ENCODE peak calls at places on chromosomes 2 and 18, in four cellular contexts. T is mesenteric fat pad; J is stimulated activated CD8-positive, alpha-beta memory T cell treated with anti-CD3 and anti-CD28 coated beads, Interleukin-7, amount 100 ng/mL, for 1 hour; W is tibial artery. H is an unnamed sample.

GRCh38 chr2:10569460-10569859 is 120.3 kb downstream of the NOL10 start:
- DNase-seq in T (peak), J (no peak), W (no peak), H (no peak)

GRCh38 chr2:229252280-229252679 is 18.8 kb downstream of the PID1 start:
- DNase-seq in T (no peak), J (no peak), W (no peak), H (no peak)

GRCh38 chr2:215698566-215698965 is 262.7 kb upstream of the FN1 start:
- DNase-seq in T (no peak), J (no peak), W (no peak), H (no peak)

GRCh38 chr2:212797484-212798205 is 259.0 kb upstream of the ERBB4 start:
- DNase-seq in T (no peak), J (no peak), W (no peak), H (no peak)

GRCh38 chr18:77223653-77224052 is 26.0 kb upstream of the GALR1 start:
- DNase-seq in T (no peak), J (no peak), W (no peak), H (no peak)

GRCh38 chr2:86239326-86239725 is 40.1 kb downstream of the MRPL35 start:
- DNase-seq in T (peak), J (no peak), W (no peak), H (no peak)

GRCh38 chr2:172293952-172294351 is 133.4 kb upstream of the ITGA6 start:
- DNase-seq in T (no peak), J (no peak), W (no peak), H (no peak)

GRCh38 chr2:43818761-43819160 is 19.9 kb downstream of the ABCG5 start:
- DNase-seq in T (no peak), J (no peak), W (no peak), H (peak)

GRCh38 chr2:70570041-70570661 is 16.5 kb upstream of the TGFA start:
- DNase-seq in T (no peak), J (no peak), W (no peak), H (no peak)

GRCh38 chr2:121576263-121576662 is 45.6 kb downstream of the RNU4ATAC start:
- DNase-seq in T (no peak), J (no peak), W (no peak), H (no peak)

GRCh38 chr2:445896-446295 is 158.0 kb upstream of the ALKAL2 start:
- DNase-seq in T (no peak), J (no peak), W (no peak), H (no peak)

GRCh38 chr2:237297421-237298155 is 116.4 kb downstream of the COL6A3 start:
- DNase-seq in T (no peak), J (no peak), W (no peak), H (no peak)

GRCh38 chr2:100919316-100919715 is 82.8 kb upstream of the RPL31 start:
- DNase-seq in T (no peak), J (no peak), W (no peak), H (no peak)

GRCh38 chr2:152525277-152525838 is 190.4 kb downstream of the FMNL2 start:
- DNase-seq in T (no peak), J (no peak), W (peak), H (no peak)

GRCh38 chr2:147756103-147756502 is 88.7 kb upstream of the ACVR2A start:
- DNase-seq in T (no peak), J (no peak), W (no peak), H (no peak)

GRCh38 chr2:225471492-225471891 is 72.0 kb downstream of the NYAP2 start:
- DNase-seq in T (no peak), J (no peak), W (no peak), H (no peak)

GRCh38 chr2:13522917-13523821 is 806.4 kb downstream of the TRIB2 start:
- DNase-seq in T (no peak), J (no peak), W (no peak), H (no peak)

GRCh38 chr2:235618039-235618438 is 124.2 kb downstream of the AGAP1 start:
- DNase-seq in T (no peak), J (no peak), W (no peak), H (no peak)

GRCh38 chr18:24731158-24731557 is 270.7 kb downstream of the HRH4 start:
- DNase-seq in T (no peak), J (no peak), W (no peak), H (no peak)

GRCh38 chr2:233422050-233422639 is 67.9 kb downstream of the DGKD start:
- DNase-seq in T (peak), J (no peak), W (peak), H (peak)

GRCh38 chr2:197141669-197142068 is 168.9 kb downstream of the ANKRD44 start:
- DNase-seq in T (no peak), J (no peak), W (no peak), H (no peak)

GRCh38 chr2:3238951-3239841 is 138.4 kb downstream of the EIPR1 start:
- DNase-seq in T (no peak), J (no peak), W (no peak), H (no peak)

GRCh38 chr2:233486778-233487552 is 79.6 kb downstream of the USP40 start:
- DNase-seq in T (no peak), J (no peak), W (no peak), H (no peak)

GRCh38 chr2:151946856-151947523 is 118.8 kb upstream of the ARL5A start:
- DNase-seq in T (no peak), J (no peak), W (peak), H (no peak)

GRCh38 chr2:2872309-2872617 is 505.4 kb downstream of the EIPR1 start:
- DNase-seq in T (peak), J (no peak), W (no peak), H (no peak)

GRCh38 chr2:230877737-230878598 is 13.2 kb downstream of the ITM2C start:
- DNase-seq in T (peak), J (peak), W (peak), H (no peak)

GRCh38 chr18:32956591-32957310 is 183.9 kb upstream of the KLHL14 start:
- DNase-seq in T (no peak), J (no peak), W (no peak), H (no peak)

GRCh38 chr2:143161982-143162837 is 33.0 kb downstream of the ARHGAP15 start:
- DNase-seq in T (no peak), J (peak), W (no peak), H (no peak)

H was measured in right atrium auricular region.